ENCODE peak calls at places on chromosome 1, in eight cellular contexts. M, V, L, H, F, Z, O and K are unnamed samples.

GRCh38 chr1:226736001-226736907 is 2.8 kb downstream of the ITPKB start:
- DNase-seq in M (no peak), V (no peak), L (no peak), H (no peak), F (no peak), Z (no peak), O (no peak), K (no peak)

GRCh38 chr1:175409938-175410337 is 217.4 kb upstream of the KIAA0040 start:
- DNase-seq in M (no peak), V (no peak), L (no peak), H (no peak), F (no peak), Z (no peak), O (no peak), K (no peak)

GRCh38 chr1:196403803-196404690 is 204.2 kb downstream of the KCNT2 start:
- DNase-seq in M (no peak), V (no peak), L (no peak), H (no peak), F (no peak), Z (peak; percentile 82), O (no peak), K (no peak)

GRCh38 chr1:238653693-238654321 is 732.6 kb upstream of the CHRM3 start:
- DNase-seq in M (no peak), V (no peak), L (peak; percentile 19), H (no peak), F (peak; percentile 94), Z (peak; percentile 59), O (no peak), K (no peak)

GRCh38 chr1:204589409-204590038 is 73.3 kb downstream of the MDM4 start:
- DNase-seq in M (no peak), V (no peak), L (no peak), H (no peak), F (no peak), Z (peak; percentile 72), O (no peak), K (no peak)

GRCh38 chr1:17581389-17582123 is 42.1 kb downstream of the ARHGEF10L start:
- DNase-seq in M (no peak), V (peak; percentile 35), L (no peak), H (no peak), F (no peak), Z (no peak), O (peak; percentile 31), K (no peak)

GRCh38 chr1:179775009-179775408 is 31.9 kb downstream of the FAM163A start:
- DNase-seq in M (no peak), V (no peak), L (no peak), H (no peak), F (no peak), Z (no peak), O (no peak), K (no peak)

GRCh38 chr1:46131727-46132528 is 501 bp downstream of the PIK3R3 start:
- DNase-seq in M (no peak), V (peak; percentile 82), L (peak; percentile 49), H (no peak), F (no peak), Z (peak; percentile 29), O (peak; percentile 51), K (no peak)

GRCh38 chr1:53398585-53399365 is 60.4 kb upstream of the DMRTB1 start:
- DNase-seq in M (no peak), V (peak; percentile 51), L (no peak), H (no peak), F (no peak), Z (no peak), O (no peak), K (no peak)

GRCh38 chr1:1212780-1213152 is 1.2 kb downstream of the TNFRSF4 start:
- DNase-seq in M (no peak), V (no peak), L (no peak), H (peak; percentile 32), F (no peak), Z (no peak), O (no peak), K (no peak)

GRCh38 chr1:198763298-198763714 is 124.5 kb downstream of the PTPRC start:
- DNase-seq in M (no peak), V (no peak), L (no peak), H (no peak), F (no peak), Z (peak; percentile 60), O (no peak), K (no peak)

GRCh38 chr1:92752719-92753118 is 32.2 kb downstream of the EVI5 start:
- DNase-seq in M (no peak), V (no peak), L (no peak), H (no peak), F (no peak), Z (peak; percentile 89), O (no peak), K (no peak)

GRCh38 chr1:115134850-115135484 is 45.7 kb upstream of the TSPAN2 start:
- DNase-seq in M (no peak), V (no peak), L (peak; percentile 51), H (no peak), F (peak; percentile 90), Z (peak; percentile 98), O (no peak), K (peak; percentile 46)

GRCh38 chr1:54803761-54804470 is 2.8 kb upstream of the TTC22 start:
- DNase-seq in M (no peak), V (no peak), L (no peak), H (no peak), F (no peak), Z (peak; percentile 43), O (peak; percentile 26), K (no peak)